ENCODE peak calls at places on chromosome 21, in four cellular contexts. T is HT-29; G is stimulated activated CD4-positive, alpha-beta T cell treated with anti-CD3 and anti-CD28 coated beads, TNF-alpha, amount 100 ng/mL, for 24 hours; R is Kasumi-1. H is an unnamed sample.

GRCh38 chr21:19353271-19353670 is 949.7 kb upstream of the TMPRSS15 start:
- DNase-seq in T (no peak), G (no peak), R (no peak), H (no peak)

GRCh38 chr21:29656504-29657227 is 283.1 kb downstream of the GRIK1 start:
- DNase-seq in T (no peak), G (no peak), R (peak; percentile 82), H (peak; percentile 61)

GRCh38 chr21:34885125-34885524 is 164.0 kb downstream of the RUNX1 start:
- DNase-seq in T (peak; percentile 47), G (no peak), R (no peak), H (no peak)

GRCh38 chr21:45290948-45291612 is 3.4 kb upstream of the POFUT2 start:
- DNase-seq in T (no peak), G (no peak), R (no peak), H (no peak)

GRCh38 chr21:40902299-40902698 is 55.3 kb upstream of the DSCAM start:
- DNase-seq in T (no peak), G (no peak), R (no peak), H (no peak)

GRCh38 chr21:34544032-34544496 is 32.1 kb upstream of the KCNE1 start:
- DNase-seq in T (peak; percentile 88), G (peak; percentile 41), R (peak; percentile 16), H (no peak)

GRCh38 chr21:45326169-45326833 is 38.6 kb upstream of the POFUT2 start:
- DNase-seq in T (no peak), G (no peak), R (no peak), H (no peak)

GRCh38 chr21:30233228-30233627 is 17.3 kb upstream of the CLDN8 start:
- DNase-seq in T (no peak), G (no peak), R (no peak), H (no peak)

GRCh38 chr21:24375201-24375600 is 1232.1 kb downstream of the MRPL39 start:
- DNase-seq in T (no peak), G (peak; percentile 7), R (no peak), H (no peak)

GRCh38 chr21:45128613-45129226 is 54.3 kb downstream of the ADARB1 start:
- DNase-seq in T (peak; percentile 59), G (peak; percentile 69), R (peak; percentile 62), H (peak; percentile 42)

GRCh38 chr21:25925936-25926335 is 191.2 kb downstream of the GABPA start:
- DNase-seq in T (no peak), G (no peak), R (peak; percentile 77), H (no peak)

GRCh38 chr21:26532208-26532607 is 40.9 kb downstream of the CYYR1 start:
- DNase-seq in T (no peak), G (no peak), R (no peak), H (no peak)

GRCh38 chr21:41802185-41802584 is 35.3 kb upstream of the RIPK4 start:
- DNase-seq in T (no peak), G (no peak), R (no peak), H (no peak)

GRCh38 chr21:35046223-35046690 is 2.8 kb downstream of the RUNX1 start:
- DNase-seq in T (no peak), G (no peak), R (peak; percentile 43), H (no peak)

GRCh38 chr21:30345014-30345413 is 3.4 kb downstream of the KRTAP23-1 start:
- DNase-seq in T (no peak), G (no peak), R (no peak), H (no peak)

GRCh38 chr21:41280115-41280919 is 36.3 kb upstream of the FAM3B start:
- DNase-seq in T (no peak), G (no peak), R (no peak), H (no peak)

GRCh38 chr21:20445971-20446370 is 552.2 kb upstream of the NCAM2 start:
- DNase-seq in T (no peak), G (no peak), R (no peak), H (no peak)

GRCh38 chr21:36540700-36541099 is 60.8 kb upstream of the CLDN14 start:
- DNase-seq in T (no peak), G (no peak), R (no peak), H (no peak)

GRCh38 chr21:26834181-26834945 is 10.8 kb downstream of the ADAMTS1 start:
- DNase-seq in T (no peak), G (no peak), R (peak; percentile 11), H (no peak)

H was measured in foreskin keratinocyte.